ENCODE peak calls at places on chromosomes 12 and 14, in nine cellular contexts. W is SK-N-SH, O is choroid plexus epithelial cell, T is breast epithelium, S is astrocyte of the spinal cord, V is right lobe of liver, X is fibroblast of pulmonary artery, I is tibial artery, M is GM23338. A is an unnamed sample.

GRCh38 chr12:69095765-69096477 is 143.4 kb upstream of the CPSF6 start:
- DNase-seq in M (no peak), T (no peak), I (no peak), X (peak), O (no peak), S (no peak), V (no peak), W (no peak), A (no peak)

GRCh38 chr12:1542599-1542998 is 51.8 kb downstream of the FBXL14 start:
- DNase-seq in X (no peak), T (no peak), O (no peak), S (no peak), W (no peak), M (no peak), I (no peak), V (no peak), A (no peak)

GRCh38 chr14:71686677-71687076 is 245.6 kb upstream of the RGS6 start:
- DNase-seq in T (no peak), M (no peak), W (no peak), O (peak), I (peak), X (peak), S (no peak), V (no peak), A (no peak)

GRCh38 chr14:75476274-75476995 is 45.8 kb upstream of the BATF start:
- DNase-seq in X (peak), S (no peak), T (no peak), V (peak), I (no peak), O (no peak), W (no peak), M (peak), A (peak)

GRCh38 chr12:54371328-54372112 is 7.2 kb upstream of the GPR84 start:
- DNase-seq in W (peak), O (no peak), I (peak), V (no peak), S (no peak), T (no peak), X (peak), M (no peak), A (no peak)

GRCh38 chr12:111285191-111285590 is 83.7 kb downstream of the PHETA1 start:
- DNase-seq in S (no peak), V (no peak), X (no peak), W (no peak), O (no peak), M (peak), T (no peak), I (no peak), A (no peak)

GRCh38 chr12:3300833-3301401 is 190.1 kb upstream of the PRMT8 start:
- DNase-seq in M (peak), V (no peak), X (no peak), S (no peak), T (no peak), I (no peak), O (no peak), W (no peak), A (no peak)

GRCh38 chr12:109625749-109626377 is 52.3 kb downstream of the MVK start:
- DNase-seq in X (no peak), I (no peak), W (no peak), M (no peak), O (no peak), V (no peak), S (no peak), T (no peak), A (no peak)

GRCh38 chr12:62581288-62582064 is 114.8 kb downstream of the MON2 start:
- DNase-seq in S (peak), I (no peak), O (peak), W (peak), X (peak), M (peak), T (no peak), V (no peak), A (no peak)

GRCh38 chr12:119412811-119413794 is 78.6 kb downstream of the CCDC60 start:
- DNase-seq in W (peak), V (peak), I (peak), T (no peak), O (peak), S (peak), M (peak), X (peak), A (no peak)

GRCh38 chr14:33646692-33647260 is 304.1 kb downstream of the EGLN3 start:
- DNase-seq in O (peak), W (no peak), T (no peak), M (no peak), I (no peak), S (peak), X (peak), V (no peak), A (no peak)

GRCh38 chr14:27945512-27945911 is 821.1 kb upstream of the FOXG1 start:
- DNase-seq in W (no peak), I (no peak), O (no peak), T (no peak), V (no peak), M (no peak), S (no peak), X (no peak), A (no peak)

GRCh38 chr14:69398818-69399210 is 322 bp downstream of the SLC39A9 start:
- DNase-seq in M (no peak), S (no peak), V (no peak), T (no peak), W (no peak), X (no peak), O (no peak), I (no peak), A (no peak)

GRCh38 chr12:39824505-39825198 is 205.0 kb upstream of the ABCD2 start:
- DNase-seq in X (peak), O (peak), T (no peak), W (peak), M (no peak), S (no peak), I (no peak), V (no peak), A (peak)

GRCh38 chr12:56947633-56948535 is 9.5 kb downstream of the RDH16 start:
- DNase-seq in W (no peak), I (no peak), S (no peak), T (no peak), X (peak), M (peak), V (no peak), O (peak), A (no peak)

GRCh38 chr12:42090899-42091298 is 53.8 kb downstream of the GXYLT1 start:
- DNase-seq in W (no peak), I (no peak), M (peak), X (peak), V (no peak), T (no peak), S (peak), O (peak), A (no peak)

GRCh38 chr12:53078425-53079225 is 565 bp downstream of the SPRYD3 start:
- DNase-seq in W (no peak), V (no peak), M (peak), O (peak), T (no peak), X (no peak), S (no peak), I (no peak), A (no peak)

GRCh38 chr14:37810094-37810801 is 214.8 kb downstream of the TTC6 start:
- DNase-seq in O (no peak), T (no peak), V (peak), I (no peak), W (no peak), X (no peak), S (no peak), M (no peak), A (no peak)

GRCh38 chr12:34406996-34407300 is 384.7 kb downstream of the ALG10 start:
- DNase-seq in V (no peak), I (no peak), S (no peak), T (peak), M (no peak), X (no peak), O (no peak), W (no peak), A (no peak)

GRCh38 chr14:22471545-22472121 is 117.4 kb downstream of the DAD1 start:
- DNase-seq in X (peak), T (no peak), I (no peak), O (peak), V (peak), S (peak), M (peak), W (peak), A (peak)
- TF ChIP-seq CTCF in X (peak), T (no peak), I (peak), O (peak), V (peak), S (peak), M (peak), W (peak), A (peak)

GRCh38 chr12:14959463-14959862 is 1.9 kb downstream of the ARHGDIB start:
- DNase-seq in T (no peak), M (no peak), S (no peak), I (no peak), X (no peak), O (no peak), V (no peak), W (no peak), A (no peak)
- H3K4me3 ChIP-seq in T (no peak), M (no peak), S (no peak), I (peak), X (no peak), O (no peak), V (no peak), W (no peak), A (peak)

GRCh38 chr12:12724421-12725085 is 7.4 kb downstream of the CDKN1B start:
- DNase-seq in W (peak), O (peak), T (no peak), X (no peak), S (peak), V (no peak), I (no peak), M (peak), A (no peak)

GRCh38 chr12:12725086-12725955 is 8.2 kb downstream of the CDKN1B start:
- DNase-seq in W (peak), I (peak), S (peak), V (peak), O (peak), X (peak), T (peak), M (peak), A (peak)

GRCh38 chr12:12722351-12723146 is 5.4 kb downstream of the CDKN1B start:
- DNase-seq in V (no peak), M (no peak), W (no peak), X (no peak), O (peak), T (no peak), I (no peak), S (peak), A (no peak)

GRCh38 chr12:12723147-12723680 is 6.0 kb downstream of the CDKN1B start:
- DNase-seq in X (no peak), V (no peak), S (peak), T (no peak), O (peak), W (no peak), M (no peak), I (no peak), A (no peak)

GRCh38 chr12:12723681-12724420 is 6.7 kb downstream of the CDKN1B start:
- DNase-seq in V (peak), X (no peak), M (peak), W (peak), I (peak), O (peak), S (peak), T (no peak), A (peak)
- TF ChIP-seq CTCF in V (no peak), X (no peak), M (no peak), W (no peak), I (no peak), O (no peak), S (no peak), T (no peak), A (no peak)

DNA sequence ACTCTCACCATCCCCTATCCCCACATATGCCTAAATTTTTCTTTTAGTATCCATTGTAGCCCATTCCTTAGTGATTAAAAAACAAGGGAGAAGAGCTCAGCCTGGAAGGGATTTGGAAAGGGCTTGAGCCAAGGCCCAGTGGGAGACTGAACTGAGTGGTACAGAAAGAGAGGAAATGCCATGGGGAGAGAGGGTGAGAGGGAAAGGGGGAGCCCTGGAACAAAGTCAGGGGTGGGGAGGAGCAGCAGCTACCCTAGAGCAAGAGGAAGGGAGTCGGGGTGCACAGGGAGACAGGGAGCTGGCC is 2.6 kb upstream of the ATN1 start:
- DNase-seq in M (no peak), O (peak), W (no peak), S (peak), X (no peak), I (no peak), V (no peak), T (no peak), A (no peak)
- H3K4me3 ChIP-seq in M (peak), O (no peak), W (no peak), S (no peak), X (peak), I (peak), V (no peak), T (no peak), A (peak)

GRCh38 chr14:55869397-55870049 is 248.7 kb upstream of the PELI2 start:
- DNase-seq in M (no peak), O (no peak), V (no peak), X (no peak), W (no peak), S (no peak), I (no peak), T (no peak), A (no peak)

GRCh38 chr14:55877942-55878341 is 240.3 kb upstream of the PELI2 start:
- DNase-seq in W (no peak), X (peak), I (no peak), T (no peak), S (no peak), V (no peak), O (peak), M (no peak), A (no peak)

GRCh38 chr14:55873229-55873628 is 245.0 kb upstream of the PELI2 start:
- DNase-seq in X (no peak), W (no peak), V (no peak), T (no peak), S (no peak), I (no peak), M (no peak), O (no peak), A (no peak)

DNA sequence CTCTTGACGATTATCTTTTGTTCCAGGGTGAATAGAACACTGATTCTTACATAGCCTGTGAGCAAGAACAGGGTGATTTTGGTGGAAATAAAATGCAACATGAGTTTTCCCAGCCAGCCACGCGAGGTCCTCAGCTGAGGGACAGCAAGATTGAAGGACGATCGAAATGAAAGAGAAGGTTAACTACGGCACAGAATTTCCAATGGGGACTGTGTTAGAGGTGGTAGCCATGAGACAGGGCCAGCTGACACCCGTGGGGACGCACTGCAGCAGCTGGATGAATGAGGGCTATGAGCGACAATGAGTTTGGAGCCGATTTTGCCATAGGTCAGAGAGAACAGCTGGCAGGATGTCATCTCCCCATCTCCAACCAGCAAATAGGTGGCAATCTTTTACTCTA is 243.4 kb upstream of the PELI2 start:
- DNase-seq in T (no peak), X (no peak), I (no peak), M (no peak), W (no peak), O (no peak), V (no peak), S (no peak), A (no peak)
- TF ChIP-seq CTCF in T (no peak), X (no peak), I (no peak), M (peak), W (no peak), O (peak), V (no peak), S (no peak), A (no peak)

DNA sequence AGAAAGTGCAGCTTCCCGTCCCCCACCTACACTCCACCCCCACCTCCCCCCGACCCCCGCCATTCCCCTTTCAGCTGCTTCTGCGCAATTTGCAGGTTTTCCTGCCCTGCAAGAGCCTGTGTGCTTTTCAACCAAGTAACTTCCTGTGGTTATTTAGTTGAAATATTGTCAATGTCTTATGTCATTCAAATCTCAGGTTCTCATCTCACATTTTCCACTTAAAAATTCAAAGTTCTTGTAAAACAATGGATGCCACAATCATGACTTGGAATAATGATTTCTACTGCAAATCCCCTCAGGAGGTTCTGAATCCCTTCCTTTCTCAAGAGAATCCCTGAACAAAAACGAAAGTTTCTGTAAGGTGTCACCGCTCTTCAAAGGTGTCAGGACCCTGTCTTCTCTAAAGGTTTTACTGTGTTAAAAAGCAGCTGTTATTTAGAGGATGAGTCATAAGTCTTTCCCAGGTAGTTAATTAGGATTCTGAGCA is 31.6 kb downstream of the WBP11 start:
- DNase-seq in T (no peak), I (no peak), V (no peak), X (no peak), O (no peak), M (peak), W (peak), S (no peak), A (no peak)
- H3K4me3 ChIP-seq in T (peak), I (peak), V (no peak), X (no peak), O (peak), M (peak), W (no peak), S (peak), A (peak)

DNA sequence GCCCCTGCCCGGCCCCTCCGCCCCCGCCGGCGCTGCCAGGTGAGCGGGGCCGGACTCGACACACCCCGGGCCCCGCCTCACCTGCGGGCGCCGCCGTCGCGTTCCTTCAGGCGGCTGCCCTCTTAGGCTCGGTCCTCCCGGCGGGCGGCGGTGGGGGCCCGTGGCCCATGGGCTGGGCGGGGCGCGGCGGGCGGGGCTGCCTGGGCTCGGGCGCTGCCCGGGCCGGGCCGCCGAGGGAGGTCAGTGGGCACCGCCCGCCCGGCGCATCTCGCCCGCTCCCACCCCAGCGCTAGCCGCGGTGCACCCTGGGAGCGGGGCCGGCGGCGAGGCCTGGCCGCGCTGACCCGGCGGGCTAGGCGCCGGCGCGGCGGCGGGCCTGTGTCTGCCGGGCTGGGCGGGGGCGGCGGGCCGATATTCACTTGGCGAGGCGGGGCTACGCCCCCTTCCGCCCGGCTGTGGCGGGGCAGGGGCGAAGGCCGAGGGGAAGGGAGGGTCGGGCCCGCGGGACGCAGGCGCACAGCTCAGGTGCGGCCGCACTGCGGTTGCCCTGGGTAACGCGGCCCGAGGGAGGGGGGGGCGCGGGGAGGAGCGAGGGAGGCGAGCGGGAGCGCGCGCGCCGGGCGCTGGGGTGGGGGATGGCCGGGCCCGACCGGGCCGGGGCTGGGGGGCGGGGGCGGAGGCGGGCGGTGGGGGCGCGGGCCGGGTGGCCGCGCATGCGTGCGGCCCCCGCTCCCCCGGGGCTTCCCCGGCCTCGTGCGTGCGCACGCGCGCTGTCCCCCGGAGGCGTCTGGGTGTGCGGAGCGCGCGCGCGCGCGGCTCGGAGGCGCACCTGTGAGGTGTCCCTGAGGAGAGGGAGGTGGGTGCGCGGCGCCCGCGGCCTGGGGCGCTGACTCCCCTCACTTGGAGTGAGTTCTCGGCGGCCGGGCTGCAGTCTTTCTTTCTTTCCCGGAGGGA is at the start of the genes CCDC92 and ZNF664:
- DNase-seq in W (peak), O (peak), T (peak), V (peak), I (peak), S (peak), X (peak), M (peak), A (peak)
- TF ChIP-seq CTCF in W (no peak), O (no peak), T (no peak), V (peak), I (peak), S (peak), X (no peak), M (peak), A (no peak)

A was measured in upper lobe of right lung.